ENCODE peak calls at places on chromosome 11, in four cellular contexts. One of them, this sample, is unnamed.

GRCh38 chr11:66426314-66426713 is 5.5 kb downstream of the NPAS4 start:
- DNase-seq in immature natural killer cell: no peak
- DNase-seq in GM20000: no peak
- DNase-seq in neural crest cell: no peak
- DNase-seq in this sample: no peak

GRCh38 chr11:88523362-88524028 is 186.0 kb upstream of the CTSC start:
- DNase-seq in immature natural killer cell: no peak
- DNase-seq in GM20000: no peak
- DNase-seq in neural crest cell: no peak
- DNase-seq in this sample: no peak

GRCh38 chr11:16917941-16918340 is 96.3 kb downstream of the PLEKHA7 start:
- DNase-seq in immature natural killer cell: no peak
- DNase-seq in GM20000: no peak
- DNase-seq in neural crest cell: no peak
- DNase-seq in this sample: no peak

GRCh38 chr11:75262436-75262835 is 21.9 kb downstream of the TPBGL start:
- DNase-seq in immature natural killer cell: no peak
- DNase-seq in GM20000: no peak
- DNase-seq in neural crest cell: no peak
- DNase-seq in this sample: no peak

GRCh38 chr11:116887909-116888556 is 50.6 kb upstream of the APOA1 start:
- DNase-seq in immature natural killer cell: no peak
- DNase-seq in GM20000: no peak
- DNase-seq in neural crest cell: no peak
- DNase-seq in this sample: no peak

GRCh38 chr11:69212121-69213110 is 56.7 kb downstream of the SMIM38 start:
- DNase-seq in immature natural killer cell: no peak
- DNase-seq in GM20000: no peak
- DNase-seq in neural crest cell: no peak
- DNase-seq in this sample: no peak

GRCh38 chr11:30128269-30128932 is 102.4 kb upstream of the FSHB start:
- DNase-seq in immature natural killer cell: no peak
- DNase-seq in GM20000: peak; percentile 36
- DNase-seq in neural crest cell: no peak
- DNase-seq in this sample: peak; percentile 9

GRCh38 chr11:74312321-74312720 is 881 bp upstream of the P4HA3 start:
- DNase-seq in immature natural killer cell: no peak
- DNase-seq in GM20000: no peak
- DNase-seq in neural crest cell: no peak
- DNase-seq in this sample: no peak

GRCh38 chr11:2929511-2929879 is 275 bp upstream of the PHLDA2 start:
- DNase-seq in immature natural killer cell: no peak
- DNase-seq in GM20000: peak; percentile 83
- DNase-seq in neural crest cell: no peak
- DNase-seq in this sample: peak; percentile 80